ENCODE peak calls at places on chromosomes 1 and 21, in five cellular contexts. D is prostate gland, H is IMR-90, W is H9, B is fibroblast of lung. M is an unnamed sample.
A peak's percentile ranks its signal among the peaks of the same experiment; 100 is the strongest.

GRCh38 chr1:182781849-182782586 is 7.6 kb upstream of the NPL start:
- DNase-seq in D (peak; percentile 53), H (peak; percentile 31), W (peak; percentile 80), B (peak; percentile 50), M (peak; percentile 74)

GRCh38 chr21:42232176-42232825 is 13.4 kb downstream of the ABCG1 start:
- DNase-seq in D (no peak), H (no peak), W (no peak), B (no peak), M (peak; percentile 26)

GRCh38 chr1:240093120-240093961 is 1.7 kb downstream of the FMN2 start:
- DNase-seq in D (no peak), H (no peak), W (peak; percentile 67), B (no peak), M (no peak)

GRCh38 chr1:14362331-14362730 is 236.2 kb upstream of the KAZN start:
- DNase-seq in D (no peak), H (no peak), W (no peak), B (no peak), M (no peak)

GRCh38 chr1:160622885-160623633 is 23.8 kb downstream of the SLAMF1 start:
- DNase-seq in D (no peak), H (no peak), W (no peak), B (no peak), M (no peak)

GRCh38 chr1:14974361-14974760 is 179.2 kb upstream of the TMEM51 start:
- DNase-seq in D (no peak), H (peak; percentile 50), W (no peak), B (peak; percentile 33), M (no peak)

GRCh38 chr1:241235236-241235897 is 121.6 kb downstream of the RGS7 start:
- DNase-seq in D (no peak), H (no peak), W (no peak), B (peak; percentile 7), M (no peak)

GRCh38 chr1:25148673-25149300 is 83.5 kb downstream of the SYF2 start:
- DNase-seq in D (no peak), H (no peak), W (peak; percentile 52), B (no peak), M (no peak)

GRCh38 chr1:244963231-244963826 is 99.0 kb upstream of the HNRNPU start:
- DNase-seq in D (no peak), H (peak; percentile 4), W (no peak), B (peak; percentile 9), M (no peak)

GRCh38 chr21:44681861-44682579 is at the start of gene KRTAP12-1:
- DNase-seq in D (no peak), H (no peak), W (peak; percentile 22), B (no peak), M (no peak)

GRCh38 chr1:97277891-97278662 is 556.5 kb downstream of the PTBP2 start:
- DNase-seq in D (no peak), H (peak; percentile 72), W (no peak), B (peak; percentile 81), M (no peak)

GRCh38 chr1:246794261-246795093 is 70.3 kb downstream of the SCCPDH start:
- DNase-seq in D (no peak), H (peak; percentile 9), W (no peak), B (peak; percentile 60), M (no peak)

GRCh38 chr1:53048960-53049573 is 12.9 kb upstream of the PODN start:
- DNase-seq in D (no peak), H (no peak), W (no peak), B (no peak), M (no peak)

GRCh38 chr1:107954719-107955415 is 10.1 kb downstream of the VAV3 start:
- DNase-seq in D (no peak), H (no peak), W (no peak), B (no peak), M (no peak)

GRCh38 chr1:151372411-151372934 is at the start of gene SELENBP1:
- DNase-seq in D (peak; percentile 89), H (peak; percentile 71), W (peak; percentile 75), B (peak; percentile 94), M (peak; percentile 89)

GRCh38 chr21:29187939-29188338 is 57.5 kb downstream of the MAP3K7CL start:
- DNase-seq in D (peak; percentile 66), H (peak; percentile 96), W (no peak), B (peak; percentile 92), M (no peak)

GRCh38 chr1:117120774-117121588 is 568 bp downstream of the TRIM45 start:
- DNase-seq in D (no peak), H (peak; percentile 57), W (peak; percentile 34), B (no peak), M (no peak)

GRCh38 chr1:186218661-186219352 is 156.2 kb downstream of the TPR start:
- DNase-seq in D (no peak), H (no peak), W (no peak), B (no peak), M (no peak)

GRCh38 chr21:45534591-45535331 is 7.5 kb downstream of the SLC19A1 start:
- DNase-seq in D (no peak), H (no peak), W (no peak), B (peak; percentile 32), M (peak; percentile 76)

GRCh38 chr21:43287974-43288755 is 119.4 kb downstream of the CRYAA start:
- DNase-seq in D (peak; percentile 89), H (no peak), W (no peak), B (no peak), M (peak; percentile 65)

GRCh38 chr1:40394456-40395172 is 21.1 kb downstream of the SMAP2 start:
- DNase-seq in D (no peak), H (peak; percentile 78), W (no peak), B (no peak), M (no peak)

GRCh38 chr21:33261635-33262034 is 4.5 kb upstream of the IL10RB start:
- DNase-seq in D (no peak), H (peak; percentile 62), W (no peak), B (peak; percentile 51), M (peak; percentile 62)

GRCh38 chr21:9758888-9759287 is 762.5 kb upstream of the TPTE start:
- DNase-seq in D (no peak), H (no peak), W (no peak), B (no peak), M (no peak)

GRCh38 chr1:1598051-1598719 is 1.8 kb downstream of the FNDC10 start:
- DNase-seq in D (no peak), H (no peak), W (no peak), B (no peak), M (no peak)

GRCh38 chr1:152543808-152544207 is 22.8 kb downstream of the LCE3E start:
- DNase-seq in D (no peak), H (no peak), W (no peak), B (no peak), M (no peak)

GRCh38 chr1:202210370-202210769 is 16.8 kb downstream of the LGR6 start:
- DNase-seq in D (peak; percentile 57), H (peak; percentile 8), W (no peak), B (no peak), M (no peak)

GRCh38 chr21:38234395-38235142 is 22.2 kb upstream of the KCNJ15 start:
- DNase-seq in D (peak; percentile 93), H (no peak), W (no peak), B (no peak), M (no peak)

GRCh38 chr1:202355944-202356553 is 7.5 kb downstream of the PPP1R12B start:
- DNase-seq in D (no peak), H (no peak), W (no peak), B (no peak), M (no peak)

GRCh38 chr1:145965119-145965744 is 742 bp downstream of the POLR3GL start:
- DNase-seq in D (no peak), H (no peak), W (no peak), B (no peak), M (no peak)
- H3K4me1 ChIP-seq in D (peaks cover 5% of the 10 kb centered on the region), H (peaks cover 28% of the 10 kb centered on the region), W (peaks cover 2% of the 10 kb centered on the region), B (peaks cover 29% of the 10 kb centered on the region), M (peaks cover 44% of the 10 kb centered on the region)

DNA sequence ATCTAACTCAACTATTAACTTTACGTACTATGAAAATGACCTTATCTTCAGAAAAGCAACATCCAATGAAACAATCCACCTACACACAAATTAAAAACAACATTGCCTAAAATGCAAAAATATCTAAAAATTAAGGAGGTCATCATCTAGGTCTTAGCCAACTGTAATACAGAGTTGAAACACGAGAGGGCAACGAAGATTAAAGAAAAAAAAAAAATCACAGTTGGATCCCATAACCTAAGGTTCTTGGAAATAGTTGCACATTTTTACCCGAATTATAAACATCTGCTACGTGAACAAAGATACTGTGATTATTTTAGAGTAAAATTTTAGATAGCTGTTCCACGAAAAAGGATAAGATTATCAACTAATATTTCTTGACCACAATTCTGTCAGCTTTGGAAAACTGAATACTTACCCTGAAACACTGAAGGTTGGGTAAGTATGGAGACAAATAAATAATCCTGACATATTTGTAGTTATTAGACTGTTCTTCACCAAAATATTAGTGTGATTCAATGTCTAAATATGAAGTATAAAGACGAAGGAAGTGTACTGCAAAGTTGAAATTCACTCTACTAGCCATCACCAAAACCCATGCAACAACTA is 88.0 kb upstream of the AK4 start:
- DNase-seq in D (no peak), H (peak; percentile 61), W (no peak), B (peak; percentile 72), M (no peak)
- TF ChIP-seq CTCF in D (peak; percentile 32), H (peak; percentile 62), W (peak; percentile 65), B (peak; percentile 31), M (peak; percentile 66)

DNA sequence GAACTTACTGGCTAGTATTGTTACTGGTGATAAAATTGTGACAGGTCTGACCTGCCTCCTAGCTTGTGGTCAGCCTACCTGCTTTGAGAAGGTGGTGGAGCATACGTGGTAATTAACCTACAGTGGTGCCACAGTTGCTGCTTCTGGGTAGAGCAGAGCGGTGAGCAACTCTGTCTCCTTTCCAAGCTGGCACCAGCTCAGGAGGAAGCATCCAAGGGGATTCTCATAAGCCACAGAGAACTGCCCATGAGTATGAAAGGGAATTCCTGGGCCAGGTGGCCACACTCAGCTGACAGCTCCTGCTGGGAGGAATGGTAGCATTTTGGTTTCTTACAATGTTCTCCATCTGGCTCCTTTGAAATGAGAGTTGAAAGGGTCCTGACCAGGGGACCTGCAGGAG is 39.4 kb downstream of the ATP2B4 start:
- DNase-seq in D (no peak), H (peak; percentile 46), W (no peak), B (no peak), M (no peak)
- H3K4me1 ChIP-seq in D (no peaks in the 10 kb centered on the region), H (peaks cover 43% of the 10 kb centered on the region), W (peaks cover 1% of the 10 kb centered on the region), B (peaks cover 69% of the 10 kb centered on the region), M (peaks cover 55% of the 10 kb centered on the region)

GRCh38 chr1:12142891-12143630 is 23.7 kb upstream of the TNFRSF1B start:
- DNase-seq in D (no peak), H (no peak), W (no peak), B (no peak), M (peak; percentile 80)

GRCh38 chr1:12144969-12145368 is 21.8 kb upstream of the TNFRSF1B start:
- DNase-seq in D (no peak), H (no peak), W (no peak), B (no peak), M (no peak)

GRCh38 chr1:12144236-12144635 is 22.6 kb upstream of the TNFRSF1B start:
- DNase-seq in D (no peak), H (no peak), W (no peak), B (no peak), M (peak; percentile 65)

GRCh38 chr1:12142141-12142823 is 24.5 kb upstream of the TNFRSF1B start:
- DNase-seq in D (no peak), H (no peak), W (no peak), B (no peak), M (peak; percentile 43)

DNA sequence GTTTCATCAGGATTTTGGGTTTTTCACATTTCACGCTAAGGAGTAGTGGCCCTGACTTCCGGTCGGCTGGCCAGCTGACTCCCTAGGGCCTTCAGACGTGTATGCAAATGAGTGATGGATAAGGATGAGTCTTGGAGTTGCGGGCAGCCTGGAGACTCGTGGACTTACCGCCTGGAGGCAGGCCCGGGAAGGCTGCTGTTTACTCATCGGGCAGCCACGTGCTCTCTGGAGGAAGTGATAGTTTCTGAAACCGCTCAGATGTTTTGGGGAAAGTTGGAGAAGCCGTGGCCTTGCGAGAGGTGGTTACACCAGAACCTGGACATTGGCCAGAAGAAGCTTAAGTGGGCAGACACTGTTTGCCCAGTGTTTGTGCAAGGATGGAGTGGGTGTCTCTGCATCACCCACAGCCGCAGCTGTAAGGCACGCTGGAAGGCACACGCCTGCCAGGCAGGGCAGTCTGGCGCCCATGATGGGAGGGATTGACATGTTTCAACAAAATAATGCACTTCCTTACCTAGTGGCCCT is 23.1 kb upstream of the TNFRSF1B start:
- DNase-seq in D (peak; percentile 33), H (peak; percentile 98), W (no peak), B (peak; percentile 95), M (peak; percentile 87)
- TF ChIP-seq CTCF in D (no peak), H (no peak), W (no peak), B (no peak), M (peak; percentile 12)